ENCODE peak calls at places on chromosomes 7 and 10, in five cellular contexts. G is HepG2, K is A549, S is GM12878, R is H1. F is an unnamed sample.

GRCh38 chr7:70587739-70588138 is 544.2 kb upstream of the GALNT17 start:
- DNase-seq in G (peak; percentile 10), K (no peak), S (no peak), R (no peak), F (no peak)

GRCh38 chr10:59175538-59176240 is 754 bp upstream of the PHYHIPL start:
- DNase-seq in R (peak; percentile 62), K (peak; percentile 8), S (no peak), G (peak; percentile 40), F (no peak)

GRCh38 chr7:93119191-93119905 is 1.6 kb upstream of the SAMD9 start:
- DNase-seq in G (no peak), R (no peak), S (no peak), K (peak; percentile 22), F (no peak)

GRCh38 chr7:84953294-84953693 is 233.6 kb downstream of the SEMA3D start:
- DNase-seq in R (no peak), K (no peak), G (no peak), S (no peak), F (no peak)

GRCh38 chr10:104445359-104445758 is 91.7 kb downstream of the CFAP58 start:
- DNase-seq in G (no peak), K (no peak), R (no peak), S (no peak), F (no peak)

GRCh38 chr7:5452937-5453540 is 29.4 kb upstream of the TNRC18 start:
- DNase-seq in R (peak; percentile 71), K (peak; percentile 66), G (no peak), S (no peak), F (peak; percentile 84)

GRCh38 chr7:40680657-40681056 is 545.9 kb downstream of the SUGCT start:
- DNase-seq in K (peak; percentile 22), S (no peak), G (peak; percentile 28), R (no peak), F (peak; percentile 28)

GRCh38 chr7:37782166-37782565 is 66.2 kb upstream of the NME8 start:
- DNase-seq in G (no peak), S (no peak), K (no peak), R (no peak), F (no peak)

GRCh38 chr7:92834661-92835139 is 1.7 kb downstream of the CDK6 start:
- DNase-seq in K (no peak), S (no peak), R (peak; percentile 80), G (no peak), F (peak; percentile 35)

GRCh38 chr10:84783386-84783785 is 455.0 kb downstream of the CCSER2 start:
- DNase-seq in R (no peak), G (peak; percentile 17), S (no peak), K (peak; percentile 40), F (no peak)

GRCh38 chr10:90167174-90168064 is 466.0 kb downstream of the KIF20B start:
- DNase-seq in R (no peak), G (no peak), K (no peak), S (peak; percentile 12), F (no peak)

GRCh38 chr7:141200191-141201108 is 126.6 kb downstream of the TMEM178B start:
- DNase-seq in R (no peak), K (no peak), G (no peak), S (no peak), F (no peak)

GRCh38 chr7:30842542-30843451 is 68.9 kb upstream of the AQP1 start:
- DNase-seq in G (no peak), K (no peak), S (no peak), R (no peak), F (no peak)

GRCh38 chr7:108499575-108499974 is 26.4 kb downstream of the PNPLA8 start:
- DNase-seq in S (no peak), R (no peak), G (no peak), K (no peak), F (no peak)

GRCh38 chr7:108492742-108493141 is 33.2 kb downstream of the PNPLA8 start:
- DNase-seq in K (peak; percentile 24), S (no peak), G (no peak), R (no peak), F (no peak)

GRCh38 chr7:108497082-108497725 is 28.7 kb downstream of the PNPLA8 start:
- DNase-seq in K (peak; percentile 58), R (peak; percentile 62), S (peak; percentile 24), G (peak; percentile 52), F (peak; percentile 82)

GRCh38 chr7:108503112-108504026 is 22.6 kb downstream of the PNPLA8 start:
- DNase-seq in S (peak; percentile 35), G (no peak), K (no peak), R (no peak), F (no peak)

DNA sequence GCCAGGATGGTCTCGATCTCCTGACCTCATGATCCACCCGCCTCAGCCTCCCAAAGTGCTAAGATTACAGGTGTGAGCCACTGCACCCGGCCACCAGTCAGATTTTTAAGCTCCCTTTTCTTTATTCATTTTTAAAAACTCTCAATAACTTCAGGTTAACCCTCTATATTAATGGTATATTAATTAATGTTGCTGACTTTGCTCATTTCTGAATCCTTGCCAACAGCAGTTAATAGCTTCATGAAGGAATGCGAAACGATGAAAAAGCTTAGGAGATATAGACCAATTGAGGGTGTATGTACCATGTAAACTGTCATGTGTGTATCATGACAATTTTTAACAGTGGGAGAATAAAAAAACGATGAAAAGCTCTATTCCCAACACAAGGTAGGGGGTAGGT is 27.5 kb downstream of the PNPLA8 start:
- DNase-seq in R (no peak), K (no peak), S (no peak), G (no peak), F (no peak)
- TF ChIP-seq EP300 in R (no peak), K (no peak), S (no peak), G (no peak), F (no peak)

GRCh38 chr7:50793115-50793946 is 10.6 kb upstream of the GRB10 start:
- DNase-seq in S (no peak), R (peak; percentile 64), K (peak; percentile 63), G (no peak), F (peak; percentile 80)
- TF ChIP-seq MAX in S (no peak), R (no peak), K (no peak), G (no peak), F (no peak)

GRCh38 chr10:34638405-34639054 is 176.6 kb downstream of the PARD3 start:
- DNase-seq in K (peak; percentile 90), G (peak; percentile 56), R (peak; percentile 87), S (peak; percentile 47), F (peak; percentile 67)
- TF ChIP-seq POLR2A in K (no peak), G (no peak), R (no peak), S (no peak), F (no peak)

GRCh38 chr7:19327011-19327410 is 181.8 kb upstream of the FERD3L start:
- DNase-seq in S (no peak), G (no peak), K (no peak), R (no peak), F (no peak)

GRCh38 chr7:19317461-19317860 is 172.2 kb upstream of the FERD3L start:
- DNase-seq in R (no peak), S (no peak), K (no peak), G (no peak), F (no peak)

GRCh38 chr7:19321925-19322470 is 176.8 kb upstream of the FERD3L start:
- DNase-seq in K (no peak), R (no peak), S (no peak), G (no peak), F (no peak)
- TF ChIP-seq EP300 in K (no peak), R (no peak), S (no peak), G (no peak), F (no peak)

GRCh38 chr10:99548041-99548530 is 15.3 kb downstream of the NKX2-3 start:
- DNase-seq in S (no peak), R (no peak), K (peak; percentile 65), G (peak; percentile 32), F (no peak)
- TF ChIP-seq MAX in S (no peak), R (no peak), K (no peak), G (no peak), F (no peak)

GRCh38 chr10:75207079-75207867 is 3.3 kb upstream of the VDAC2 start:
- DNase-seq in K (no peak), G (no peak), S (no peak), R (no peak), F (no peak)

GRCh38 chr10:75209325-75210192 is 1.0 kb upstream of the VDAC2 start:
- DNase-seq in G (no peak), K (peak; percentile 79), S (peak; percentile 40), R (no peak), F (peak; percentile 81)

GRCh38 chr10:75207868-75208167 is 2.8 kb upstream of the VDAC2 start:
- DNase-seq in R (no peak), K (no peak), G (peak; percentile 36), S (no peak), F (no peak)

GRCh38 chr10:75210193-75211006 is at the start of gene VDAC2:
- DNase-seq in S (peak; percentile 75), R (peak; percentile 95), K (peak; percentile 93), G (peak; percentile 73), F (peak; percentile 98)

DNA sequence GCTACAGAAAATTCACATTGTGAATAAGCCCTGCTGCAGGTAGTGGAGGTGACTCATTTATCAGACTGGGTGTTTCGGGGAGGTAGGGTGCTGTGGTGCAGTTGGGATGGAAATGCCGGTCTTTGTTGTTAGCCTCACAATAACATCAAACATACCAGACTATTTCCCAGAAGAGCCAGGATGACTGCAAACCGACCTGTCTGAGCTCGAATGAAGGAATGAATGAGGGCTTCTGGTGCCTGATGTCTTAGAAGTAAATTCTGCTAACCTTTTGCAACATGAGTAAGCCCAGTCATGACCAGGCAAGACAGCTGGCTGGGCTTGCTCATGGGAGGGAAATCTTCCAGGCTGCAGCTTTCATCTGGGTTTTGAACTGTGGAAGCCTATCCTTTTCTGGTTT is 2.4 kb upstream of the VDAC2 start:
- DNase-seq in R (no peak), S (no peak), K (peak; percentile 41), G (no peak), F (no peak)
- TF ChIP-seq POLR2A in R (no peak), S (no peak), K (no peak), G (no peak), F (no peak)

GRCh38 chr7:99325597-99326407 is at the start of gene ARPC1A:
- DNase-seq in K (peak; percentile 92), S (peak; percentile 87), G (peak; percentile 90), R (peak; percentile 96), F (peak; percentile 100)
- TF ChIP-seq EP300 in K (no peak), S (no peak), G (no peak), R (no peak), F (no peak)